ENCODE peak calls at places on chromosomes 4 and X, in five cellular contexts. B is A549, F is frontal cortex, W is right lobe of liver, Q is GM03348. N is an unnamed sample.

GRCh38 chrX:100649550-100650356 is 5.8 kb downstream of the SRPX2 start:
- DNase-seq in B (peak), F (no peak), W (peak), Q (peak), N (peak)

GRCh38 chr4:128916832-128917231 is 107.3 kb downstream of the JADE1 start:
- DNase-seq in B (no peak), F (no peak), W (no peak), Q (no peak), N (peak)

GRCh38 chr4:74715731-74716435 is 78.4 kb downstream of the BTC start:
- DNase-seq in B (no peak), F (no peak), W (no peak), Q (no peak), N (no peak)

GRCh38 chrX:91435465-91435864 is 826 bp downstream of the PABPC5 start:
- DNase-seq in B (no peak), F (no peak), W (no peak), Q (peak), N (no peak)

GRCh38 chrX:50812995-50813842 is 775 bp downstream of the SHROOM4 start:
- DNase-seq in B (peak), F (peak), W (peak), Q (peak), N (peak)

GRCh38 chr4:1072830-1073446 is 40.4 kb downstream of the RNF212 start:
- DNase-seq in B (peak), F (peak), W (peak), Q (peak), N (peak)

GRCh38 chrX:106177106-106177981 is 9.2 kb downstream of the PWWP3B start:
- DNase-seq in B (no peak), F (no peak), W (peak), Q (no peak), N (no peak)

GRCh38 chrX:56219702-56220101 is 12.5 kb upstream of the KLF8 start:
- DNase-seq in B (no peak), F (no peak), W (no peak), Q (peak), N (peak)

GRCh38 chr4:46667790-46668189 is 241.3 kb downstream of the COX7B2 start:
- DNase-seq in B (no peak), F (no peak), W (no peak), Q (no peak), N (no peak)

GRCh38 chrX:97123001-97123400 is 239.3 kb downstream of the RPA4 start:
- DNase-seq in B (no peak), F (no peak), W (no peak), Q (no peak), N (no peak)

GRCh38 chr4:15765910-15766703 is 12.0 kb upstream of the CD38 start:
- DNase-seq in B (no peak), F (no peak), W (no peak), Q (no peak), N (peak)

GRCh38 chr4:106019771-106020170 is 124.5 kb downstream of the NPNT start:
- DNase-seq in B (no peak), F (no peak), W (no peak), Q (peak), N (no peak)

GRCh38 chr4:110483516-110483915 is 7.6 kb downstream of the ENPEP start:
- DNase-seq in B (no peak), F (no peak), W (no peak), Q (no peak), N (no peak)

GRCh38 chr4:147560632-147561031 is 56.6 kb upstream of the TMEM184C start:
- DNase-seq in B (no peak), F (no peak), W (no peak), Q (peak), N (no peak)

GRCh38 chr4:138639018-138639876 is 376.3 kb upstream of the NOCT start:
- DNase-seq in B (no peak), F (no peak), W (no peak), Q (peak), N (no peak)

GRCh38 chr4:829761-830655 is 4.1 kb upstream of the CPLX1 start:
- DNase-seq in B (no peak), F (no peak), W (no peak), Q (no peak), N (no peak)